ENCODE peak calls at places on chromosomes 12 and 14, in nine cellular contexts. K is body of pancreas; E is A172; P is stimulated activated CD4-positive, alpha-beta T cell treated with anti-CD3 and anti-CD28 coated beads, Interleukin-1b, Interleukin-23, amount 100 ng/mL, for 1 hour; W is effector CD8-positive, alpha-beta T cell; F is AG20443; I is amniotic stem cell; U is tibial artery; L is NCI-H345. T is an unnamed sample.

GRCh38 chr14:52076334-52076733 is 7.5 kb upstream of the NID2 start:
- DNase-seq in K (no peak), E (peak; percentile 43), P (no peak), W (no peak), F (peak; percentile 67), I (no peak), U (peak; percentile 92), L (no peak), T (no peak)

GRCh38 chr14:77375164-77375950 is 1.5 kb downstream of the TMED8 start:
- DNase-seq in K (no peak), E (no peak), P (no peak), W (no peak), F (no peak), I (no peak), U (no peak), L (no peak), T (no peak)

GRCh38 chr14:103594265-103594664 is 31.5 kb downstream of the COA8 start:
- DNase-seq in K (peak; percentile 62), E (peak; percentile 55), P (no peak), W (no peak), F (peak; percentile 37), I (peak; percentile 33), U (no peak), L (peak; percentile 85), T (no peak)

GRCh38 chr14:45426685-45427282 is 173.8 kb upstream of the MIS18BP1 start:
- DNase-seq in K (peak; percentile 20), E (peak; percentile 48), P (no peak), W (no peak), F (peak; percentile 35), I (no peak), U (no peak), L (peak; percentile 70), T (no peak)

GRCh38 chr12:1918081-1918874 is at the start of gene CACNA2D4:
- DNase-seq in K (no peak), E (no peak), P (no peak), W (no peak), F (peak; percentile 9), I (no peak), U (peak; percentile 62), L (no peak), T (no peak)

GRCh38 chr12:124737772-124738635 is 125.7 kb downstream of the SCARB1 start:
- DNase-seq in K (no peak), E (no peak), P (no peak), W (no peak), F (no peak), I (no peak), U (peak; percentile 64), L (no peak), T (no peak)

GRCh38 chr12:22355011-22355580 is 20.6 kb upstream of the ST8SIA1 start:
- DNase-seq in K (no peak), E (no peak), P (no peak), W (no peak), F (no peak), I (no peak), U (no peak), L (no peak), T (no peak)

GRCh38 chr14:79090781-79091180 is 920.6 kb downstream of the NRXN3 start:
- DNase-seq in K (no peak), E (no peak), P (no peak), W (no peak), F (peak; percentile 6), I (no peak), U (no peak), L (no peak), T (no peak)

GRCh38 chr12:75870878-75871277 is 160.7 kb downstream of the PHLDA1 start:
- DNase-seq in K (no peak), E (no peak), P (no peak), W (no peak), F (no peak), I (no peak), U (no peak), L (no peak), T (no peak)

GRCh38 chr14:89436274-89436656 is 19.2 kb upstream of the FOXN3 start:
- DNase-seq in K (no peak), E (no peak), P (no peak), W (no peak), F (no peak), I (no peak), U (peak; percentile 6), L (no peak), T (no peak)

GRCh38 chr12:122834229-122834920 is 882 bp upstream of the HIP1R start:
- DNase-seq in K (peak; percentile 55), E (no peak), P (no peak), W (no peak), F (peak; percentile 59), I (no peak), U (peak; percentile 75), L (peak; percentile 83), T (no peak)

GRCh38 chr14:68104518-68104917 is 284.9 kb downstream of the RAD51B start:
- DNase-seq in K (no peak), E (peak; percentile 76), P (no peak), W (no peak), F (peak; percentile 62), I (peak; percentile 45), U (no peak), L (no peak), T (no peak)

GRCh38 chr14:68098834-68099233 is 279.3 kb downstream of the RAD51B start:
- DNase-seq in K (no peak), E (no peak), P (no peak), W (no peak), F (no peak), I (no peak), U (no peak), L (no peak), T (no peak)

GRCh38 chr12:8081228-8081920 is 700 bp upstream of the NECAP1 start:
- DNase-seq in K (peak; percentile 40), E (peak; percentile 8), P (no peak), W (no peak), F (no peak), I (no peak), U (no peak), L (peak; percentile 1), T (no peak)

GRCh38 chr12:76719171-76719631 is 44.7 kb upstream of the ZDHHC17 start:
- DNase-seq in K (no peak), E (peak; percentile 38), P (no peak), W (no peak), F (peak; percentile 11), I (no peak), U (no peak), L (no peak), T (no peak)

GRCh38 chr12:45503887-45504286 is 225.6 kb upstream of the ARID2 start:
- DNase-seq in K (no peak), E (no peak), P (no peak), W (no peak), F (no peak), I (no peak), U (no peak), L (no peak), T (no peak)

GRCh38 chr12:107179883-107180282 is 86.5 kb upstream of the CRY1 start:
- DNase-seq in K (no peak), E (no peak), P (no peak), W (no peak), F (no peak), I (no peak), U (no peak), L (no peak), T (no peak)

GRCh38 chr14:93113678-93114067 is 2.1 kb downstream of the ITPK1 start:
- DNase-seq in K (no peak), E (no peak), P (no peak), W (no peak), F (no peak), I (no peak), U (no peak), L (peak; percentile 37), T (no peak)

GRCh38 chr14:104346112-104346462 is 207.7 kb downstream of the KIF26A start:
- DNase-seq in K (no peak), E (no peak), P (no peak), W (no peak), F (no peak), I (no peak), U (peak; percentile 52), L (no peak), T (no peak)

GRCh38 chr14:105439179-105439578 is 19.6 kb downstream of the MTA1 start:
- DNase-seq in K (no peak), E (no peak), P (no peak), W (no peak), F (no peak), I (no peak), U (no peak), L (no peak), T (no peak)

GRCh38 chr14:97788364-97788763 is 991.2 kb downstream of the VRK1 start:
- DNase-seq in K (no peak), E (no peak), P (no peak), W (no peak), F (no peak), I (no peak), U (no peak), L (no peak), T (no peak)

GRCh38 chr12:106590601-106591000 is 7.8 kb downstream of the RFX4 start:
- DNase-seq in K (no peak), E (no peak), P (no peak), W (no peak), F (no peak), I (no peak), U (no peak), L (no peak), T (no peak)